ENCODE peak calls at places on chromosomes 6 and 20, in five cellular contexts. O, S, T, Z and V are unnamed samples. For H3K4me1, the result is how much of the 10 kb centered on the place peaks cover.

GRCh38 chr6:125812394-125813231 is 21.9 kb downstream of the NCOA7 start:
- DNase-seq in O (no peak), S (no peak), T (no peak), Z (no peak), V (no peak)

GRCh38 chr20:63766695-63767426 is 27.3 kb downstream of the SLC2A4RG start:
- DNase-seq in O (no peak), S (no peak), T (no peak), Z (no peak), V (no peak)

GRCh38 chr6:73704260-73704659 is 8.3 kb downstream of the CD109 start:
- DNase-seq in O (no peak), S (no peak), T (no peak), Z (no peak), V (no peak)

GRCh38 chr20:38412877-38413577 is 22.1 kb downstream of the SNHG17 start:
- DNase-seq in O (no peak), S (no peak), T (no peak), Z (no peak), V (no peak)

GRCh38 chr20:44711237-44711636 is 3.9 kb upstream of the CCN5 start:
- DNase-seq in O (no peak), S (no peak), T (no peak), Z (no peak), V (no peak)

GRCh38 chr6:88445188-88445958 is 279.2 kb upstream of the CNR1 start:
- DNase-seq in O (no peak), S (no peak), T (no peak), Z (no peak), V (no peak)

GRCh38 chr6:13120483-13121482 is 207.6 kb downstream of the TBC1D7 start:
- DNase-seq in O (no peak), S (no peak), T (no peak), Z (no peak), V (peak)

GRCh38 chr6:44054635-44055559 is 72.4 kb downstream of the MRPL14 start:
- DNase-seq in O (no peak), S (no peak), T (no peak), Z (no peak), V (no peak)

GRCh38 chr6:153644000-153644399 is 395.0 kb upstream of the OPRM1 start:
- DNase-seq in O (no peak), S (no peak), T (no peak), Z (no peak), V (no peak)

GRCh38 chr6:153645326-153645725 is 393.7 kb upstream of the OPRM1 start:
- DNase-seq in O (no peak), S (no peak), T (no peak), Z (no peak), V (no peak)
- TF ChIP-seq POLR2A in O (no peak), S (no peak), T (no peak), Z (no peak), V (no peak)

DNA sequence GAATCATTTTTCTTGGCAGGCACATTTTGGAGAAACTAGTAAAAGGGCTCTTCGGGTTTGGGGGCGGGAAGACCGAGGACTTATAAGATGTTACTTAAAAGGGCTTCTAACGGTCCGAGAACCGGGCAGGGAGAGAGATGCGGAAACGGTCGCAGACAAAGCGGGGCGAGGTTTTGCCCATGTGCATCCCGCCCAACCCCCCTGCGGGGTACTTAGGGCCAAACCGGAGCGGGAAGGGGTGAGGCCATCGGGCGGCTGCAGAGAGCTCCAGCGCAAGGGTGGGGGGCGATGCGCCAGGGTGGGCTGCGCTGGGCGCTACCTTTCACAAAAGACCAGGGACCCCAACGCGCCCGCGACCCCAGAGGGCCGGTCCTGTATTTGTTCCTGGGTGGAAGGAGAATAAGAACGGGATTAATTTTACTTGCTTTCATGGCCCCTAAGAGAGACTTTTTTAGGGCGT is 616 bp downstream of the TUBB start:
- DNase-seq in O (peak), S (peak), T (peak), Z (no peak), V (peak)
- H3K4me1 ChIP-seq in O (half or more), S (under half), T (under half), Z (half or more), V (under half)

GRCh38 chr20:10672579-10673127 is 1.1 kb downstream of the JAG1 start:
- DNase-seq in O (peak), S (peak), T (no peak), Z (no peak), V (peak)

GRCh38 chr20:10673176-10673830 is 496 bp downstream of the JAG1 start:
- DNase-seq in O (peak), S (peak), T (no peak), Z (no peak), V (peak)

GRCh38 chr20:10674684-10675455 is 1.1 kb upstream of the JAG1 start:
- DNase-seq in O (peak), S (peak), T (no peak), Z (no peak), V (peak)

GRCh38 chr20:10675456-10675848 is 1.7 kb upstream of the JAG1 start:
- DNase-seq in O (no peak), S (no peak), T (no peak), Z (no peak), V (no peak)

DNA sequence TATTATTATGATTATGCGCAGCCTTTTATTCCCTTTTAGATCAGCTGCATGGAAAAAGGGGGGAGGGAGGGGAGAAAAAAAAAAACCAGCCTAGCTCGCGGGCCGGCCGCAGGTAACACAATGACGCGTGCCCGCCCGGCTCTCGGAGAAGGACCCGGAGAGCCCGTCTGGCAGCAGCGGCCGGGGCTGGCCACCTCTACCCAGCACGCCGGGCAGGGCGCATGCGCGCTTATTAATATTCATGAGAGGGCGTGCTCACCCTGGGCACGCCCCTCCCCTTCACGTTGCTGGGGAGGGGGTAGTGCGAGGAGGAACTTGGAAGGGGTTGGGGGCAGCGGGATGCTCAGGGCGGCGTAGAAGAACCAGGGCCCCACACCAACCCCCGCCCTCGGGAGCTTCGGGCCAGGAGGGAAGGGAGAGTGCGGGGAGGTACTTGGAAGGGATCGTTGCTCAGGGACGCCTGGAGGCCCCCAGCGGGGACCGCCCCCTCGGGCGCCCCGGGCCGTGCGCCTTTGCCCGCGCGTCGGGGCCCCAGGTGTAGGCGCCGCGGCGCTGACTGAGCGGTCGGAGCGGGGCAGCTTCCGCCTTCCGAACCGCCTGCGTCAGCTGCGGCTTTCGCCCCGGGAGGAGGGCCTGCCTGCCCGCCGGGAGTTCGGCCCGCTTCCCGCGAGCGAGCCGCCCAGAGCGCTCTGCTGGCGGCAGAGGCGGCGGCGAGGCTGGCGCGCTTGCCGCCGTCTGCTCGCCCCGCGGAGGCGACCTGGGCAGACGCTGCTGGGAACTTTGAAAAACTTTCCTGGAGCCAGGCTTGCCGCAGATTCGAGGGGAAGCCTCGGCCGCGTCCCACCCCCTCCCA is at the start of gene JAG1:
- DNase-seq in O (peak), S (peak), T (peak), Z (peak), V (peak)
- TF ChIP-seq POLR2A in O (no peak), S (peak), T (peak), Z (no peak), V (peak)

GRCh38 chr6:139159016-139159415 is 24.1 kb downstream of the HECA start:
- DNase-seq in O (no peak), S (no peak), T (no peak), Z (no peak), V (no peak)
- H3K4me1 ChIP-seq in O (half or more), S (half or more), T (under half), Z (half or more), V (under half)

DNA sequence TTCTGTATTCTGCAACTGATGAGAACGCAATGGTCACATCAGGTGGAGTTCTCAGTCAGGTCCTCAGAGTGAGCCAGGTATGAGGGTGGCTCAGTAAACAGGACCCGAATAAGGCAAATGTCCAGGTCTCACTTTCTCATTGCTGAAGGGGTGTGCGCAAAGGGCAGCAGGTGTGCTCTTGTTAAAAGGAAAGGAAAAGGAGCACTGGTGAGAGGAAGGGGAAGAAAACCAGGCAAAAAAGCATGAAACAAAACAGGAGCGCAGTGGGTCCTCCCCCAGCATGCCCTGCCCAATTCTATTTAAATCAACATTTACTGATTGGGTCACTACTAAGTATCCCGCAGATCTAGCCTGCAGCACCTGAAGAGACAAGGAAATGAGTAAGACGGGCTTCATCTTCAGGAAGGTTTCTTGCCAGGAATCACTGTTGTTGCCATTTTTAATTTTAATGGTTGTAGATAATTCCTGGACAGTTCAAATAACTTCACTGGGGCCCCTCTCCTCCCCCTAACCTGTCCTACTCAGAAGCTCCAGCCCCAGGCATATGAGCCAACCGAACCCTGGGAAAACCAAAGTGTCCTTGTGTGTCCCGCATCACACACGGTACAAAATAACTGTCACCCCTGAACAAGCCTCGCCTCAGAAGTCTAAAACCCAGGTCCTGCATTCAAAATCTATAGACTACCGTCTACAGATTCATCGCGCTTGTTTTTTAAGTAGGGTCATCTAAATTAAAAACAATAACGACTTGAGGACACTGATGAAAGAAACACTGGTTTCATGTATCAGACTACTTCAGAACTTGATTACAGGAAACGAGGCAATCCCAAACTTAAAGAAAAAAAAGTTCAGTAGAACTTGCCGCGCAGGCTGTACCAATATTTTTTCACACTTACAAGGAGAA is 980 bp downstream of the MBOAT1 start:
- DNase-seq in O (peak), S (no peak), T (no peak), Z (no peak), V (peak)
- TF ChIP-seq POLR2A in O (no peak), S (peak), T (peak), Z (no peak), V (no peak)

GRCh38 chr20:58139849-58140786 is 88.3 kb downstream of the ANKRD60 start:
- DNase-seq in O (no peak), S (no peak), T (no peak), Z (peak), V (no peak)
- H3K4me1 ChIP-seq in O (under half), S (under half), T (under half), Z (under half), V (under half)

GRCh38 chr6:157272866-157273755 is 50.2 kb downstream of the TMEM242 start:
- DNase-seq in O (no peak), S (peak), T (no peak), Z (peak), V (no peak)

GRCh38 chr6:157274471-157275226 is 48.7 kb downstream of the TMEM242 start:
- DNase-seq in O (peak), S (peak), T (peak), Z (peak), V (peak)

GRCh38 chr6:157274116-157274470 is 49.2 kb downstream of the TMEM242 start:
- DNase-seq in O (no peak), S (no peak), T (no peak), Z (peak), V (no peak)

GRCh38 chr6:157272372-157272771 is 50.9 kb downstream of the TMEM242 start:
- DNase-seq in O (no peak), S (peak), T (no peak), Z (no peak), V (no peak)

GRCh38 chr6:157273756-157274088 is 49.6 kb downstream of the TMEM242 start:
- DNase-seq in O (peak), S (peak), T (peak), Z (peak), V (peak)
- TF ChIP-seq POLR2A in O (no peak), S (no peak), T (no peak), Z (no peak), V (no peak)

GRCh38 chr6:105569706-105570105 is 166.8 kb upstream of the PREP start:
- DNase-seq in O (no peak), S (no peak), T (no peak), Z (no peak), V (no peak)

GRCh38 chr6:105573138-105573537 is 170.3 kb upstream of the PREP start:
- DNase-seq in O (no peak), S (no peak), T (no peak), Z (no peak), V (no peak)

GRCh38 chr6:105568751-105569150 is 165.9 kb upstream of the PREP start:
- DNase-seq in O (no peak), S (no peak), T (no peak), Z (no peak), V (no peak)

GRCh38 chr6:105578308-105578707 is 175.4 kb upstream of the PREP start:
- DNase-seq in O (no peak), S (no peak), T (no peak), Z (no peak), V (no peak)

GRCh38 chr6:105573556-105573955 is 170.7 kb upstream of the PREP start:
- DNase-seq in O (no peak), S (no peak), T (no peak), Z (no peak), V (no peak)
- H3K4me1 ChIP-seq in O (under half), S (under half), T (under half), Z (under half), V (under half)

GRCh38 chr6:84648444-84648843 is 116.0 kb downstream of the TBX18 start:
- DNase-seq in O (no peak), S (no peak), T (no peak), Z (no peak), V (no peak)

GRCh38 chr6:84643778-84644177 is 120.6 kb downstream of the TBX18 start:
- DNase-seq in O (no peak), S (no peak), T (no peak), Z (no peak), V (no peak)

GRCh38 chr6:84641076-84641475 is 123.3 kb downstream of the TBX18 start:
- DNase-seq in O (no peak), S (no peak), T (no peak), Z (no peak), V (no peak)

GRCh38 chr6:84645000-84645399 is 119.4 kb downstream of the TBX18 start:
- DNase-seq in O (no peak), S (no peak), T (no peak), Z (no peak), V (no peak)

GRCh38 chr6:84645563-84646266 is 118.7 kb downstream of the TBX18 start:
- DNase-seq in O (no peak), S (no peak), T (no peak), Z (no peak), V (no peak)
- TF ChIP-seq POLR2A in O (no peak), S (no peak), T (no peak), Z (no peak), V (no peak)

DNA sequence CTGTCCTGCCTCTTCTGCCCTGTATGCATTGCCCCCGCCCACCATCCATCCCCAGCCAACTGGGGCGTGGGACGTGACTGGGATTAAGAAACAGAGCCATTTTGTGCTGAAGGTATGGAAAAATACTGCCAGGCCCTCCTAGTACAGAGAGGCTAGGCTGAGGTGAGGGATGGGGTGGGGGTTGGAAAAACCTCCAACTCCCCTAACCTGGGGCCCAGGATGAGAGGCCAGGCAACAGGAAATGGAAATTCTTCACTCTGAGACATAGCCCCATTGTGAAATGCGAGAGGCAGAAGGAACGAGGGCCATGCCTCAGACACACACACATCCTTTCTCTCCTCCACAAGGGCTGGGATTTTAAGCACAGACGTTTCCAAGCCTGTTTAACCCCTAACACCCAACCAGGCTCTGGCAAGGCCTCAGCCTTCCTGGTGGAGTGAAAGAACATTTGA is 19.9 kb downstream of the KCNK5 start:
- DNase-seq in O (no peak), S (no peak), T (no peak), Z (no peak), V (no peak)
- H3K4me1 ChIP-seq in O (half or more), S (half or more), T (under half), Z (under half), V (half or more)